ENCODE peak calls at places on chromosome 3, in nine cellular contexts. K is colonic mucosa; U is left ventricle myocardium inferior; P is neural progenitor cell; S is SJSA1; F is WERI-Rb-1; J is CD8-positive, alpha-beta memory T cell; Z is mammary epithelial cell; I is caudate nucleus. E is an unnamed sample.

GRCh38 chr3:23115171-23115877 is 87.8 kb upstream of the UBE2E2 start:
- DNase-seq in F (no peak), P (no peak), U (no peak), I (no peak), K (no peak), S (no peak), J (no peak), Z (no peak), E (no peak)

GRCh38 chr3:157938154-157938774 is 168.0 kb downstream of the SHOX2 start:
- DNase-seq in I (no peak), F (no peak), U (no peak), Z (peak; percentile 40), K (no peak), S (no peak), P (no peak), J (no peak), E (no peak)

GRCh38 chr3:188937389-188937788 is 234.4 kb upstream of the TPRG1 start:
- DNase-seq in I (no peak), K (no peak), F (no peak), U (no peak), Z (no peak), P (no peak), J (no peak), S (peak; percentile 59), E (peak; percentile 86)

GRCh38 chr3:132569153-132569552 is 27.9 kb upstream of the ACKR4 start:
- DNase-seq in P (no peak), Z (no peak), U (no peak), I (no peak), J (no peak), F (no peak), K (no peak), S (no peak), E (no peak)

GRCh38 chr3:53688989-53689388 is 157.2 kb downstream of the CHDH start:
- DNase-seq in J (no peak), S (no peak), F (no peak), K (no peak), P (no peak), U (no peak), Z (no peak), I (no peak), E (no peak)

GRCh38 chr3:43503067-43503728 is 118.6 kb downstream of the ANO10 start:
- DNase-seq in J (no peak), K (no peak), I (no peak), U (no peak), S (peak; percentile 5), P (peak; percentile 31), F (no peak), Z (no peak), E (peak; percentile 34)

GRCh38 chr3:32470362-32470761 is 32.3 kb downstream of the CMTM6 start:
- DNase-seq in F (no peak), U (no peak), J (no peak), I (no peak), Z (no peak), K (no peak), S (peak; percentile 19), P (no peak), E (no peak)

GRCh38 chr3:114179575-114179974 is 723 bp upstream of the DRD3 start:
- DNase-seq in J (peak; percentile 46), S (no peak), I (no peak), U (no peak), K (no peak), P (peak; percentile 39), F (peak; percentile 17), Z (peak; percentile 42), E (peak; percentile 72)

GRCh38 chr3:50205719-50206276 is 727 bp downstream of the SLC38A3 start:
- DNase-seq in S (no peak), J (no peak), K (no peak), Z (no peak), U (peak; percentile 57), F (peak; percentile 89), P (peak; percentile 80), I (peak; percentile 33), E (peak; percentile 80)

GRCh38 chr3:189580190-189580589 is 51.0 kb upstream of the TP63 start:
- DNase-seq in K (no peak), P (no peak), J (no peak), I (no peak), S (no peak), Z (no peak), F (no peak), U (no peak), E (no peak)

GRCh38 chr3:64264491-64265109 is 39.3 kb upstream of the PRICKLE2 start:
- DNase-seq in F (no peak), J (no peak), I (no peak), K (no peak), S (no peak), P (no peak), U (no peak), Z (no peak), E (no peak)

GRCh38 chr3:125431391-125431790 is 56.3 kb upstream of the ZNF148 start:
- DNase-seq in I (no peak), P (no peak), S (no peak), J (no peak), K (no peak), F (no peak), U (no peak), Z (no peak), E (no peak)

GRCh38 chr3:38147434-38147833 is 9.0 kb downstream of the MYD88 start:
- DNase-seq in Z (no peak), K (no peak), I (no peak), P (no peak), J (no peak), U (no peak), F (no peak), S (no peak), E (no peak)

GRCh38 chr3:37892917-37893595 is 31.4 kb downstream of the CTDSPL start:
- DNase-seq in S (no peak), F (no peak), Z (no peak), I (no peak), P (no peak), K (no peak), U (peak; percentile 62), J (no peak), E (no peak)

GRCh38 chr3:28218917-28219198 is 22.6 kb upstream of the CMC1 start:
- DNase-seq in K (no peak), S (no peak), Z (no peak), P (no peak), U (no peak), I (no peak), F (no peak), J (no peak), E (no peak)

GRCh38 chr3:123799544-123800351 is 84.4 kb downstream of the MYLK start:
- DNase-seq in I (no peak), U (no peak), P (peak; percentile 89), K (peak; percentile 73), F (peak; percentile 66), Z (peak; percentile 94), J (no peak), S (no peak), E (peak; percentile 27)

GRCh38 chr3:187973977-187974856 is 179.7 kb upstream of the LPP start:
- DNase-seq in J (no peak), Z (no peak), U (no peak), P (no peak), S (no peak), I (no peak), F (no peak), K (no peak), E (no peak)

GRCh38 chr3:99883693-99884092 is 66.0 kb downstream of the CMSS1 start:
- DNase-seq in K (no peak), S (no peak), U (no peak), I (no peak), Z (no peak), P (no peak), F (no peak), J (no peak), E (no peak)

GRCh38 chr3:99885085-99885484 is 67.4 kb downstream of the CMSS1 start:
- DNase-seq in I (no peak), P (no peak), Z (no peak), J (no peak), S (no peak), F (no peak), K (no peak), U (no peak), E (no peak)

GRCh38 chr3:99883138-99883461 is 65.4 kb downstream of the CMSS1 start:
- DNase-seq in F (no peak), U (no peak), P (no peak), S (no peak), K (no peak), J (no peak), Z (no peak), I (no peak), E (no peak)

GRCh38 chr3:99885851-99886250 is 68.2 kb downstream of the CMSS1 start:
- DNase-seq in P (no peak), Z (no peak), J (no peak), I (no peak), U (no peak), K (no peak), F (no peak), S (no peak), E (peak; percentile 63)

GRCh38 chr3:99884484-99884883 is 66.8 kb downstream of the CMSS1 start:
- DNase-seq in P (no peak), U (no peak), K (no peak), F (no peak), J (no peak), I (no peak), S (no peak), Z (no peak), E (peak; percentile 53)
- H3K27ac ChIP-seq in P (no peak overlapping the region), U (peak overlapping the region; percentile 91), K (no peak overlapping the region), F (no peak overlapping the region), J (no peak overlapping the region), I (no peak overlapping the region), S (no peak overlapping the region), Z (no peak overlapping the region), E (no peak overlapping the region)

GRCh38 chr3:197125601-197126000 is 96.0 kb upstream of the MELTF start:
- DNase-seq in I (no peak), F (no peak), Z (peak; percentile 84), U (no peak), P (no peak), K (no peak), J (no peak), S (no peak), E (no peak)
- H3K27ac ChIP-seq in I (no peak overlapping the region), F (no peak overlapping the region), Z (no peak overlapping the region), U (no peak overlapping the region), P (no peak overlapping the region), K (no peak overlapping the region), J (no peak overlapping the region), S (no peak overlapping the region), E (no peak overlapping the region)

GRCh38 chr3:71536376-71536965 is 47.1 kb downstream of the FOXP1 start:
- DNase-seq in I (no peak), J (no peak), P (no peak), S (peak; percentile 54), Z (peak; percentile 51), F (no peak), K (no peak), U (no peak), E (no peak)
- H3K27ac ChIP-seq in I (no peak overlapping the region), J (no peak overlapping the region), P (no peak overlapping the region), S (peak overlapping the region; percentile 45), Z (peak overlapping the region; percentile 35), F (no peak overlapping the region), K (no peak overlapping the region), U (no peak overlapping the region), E (no peak overlapping the region)

DNA sequence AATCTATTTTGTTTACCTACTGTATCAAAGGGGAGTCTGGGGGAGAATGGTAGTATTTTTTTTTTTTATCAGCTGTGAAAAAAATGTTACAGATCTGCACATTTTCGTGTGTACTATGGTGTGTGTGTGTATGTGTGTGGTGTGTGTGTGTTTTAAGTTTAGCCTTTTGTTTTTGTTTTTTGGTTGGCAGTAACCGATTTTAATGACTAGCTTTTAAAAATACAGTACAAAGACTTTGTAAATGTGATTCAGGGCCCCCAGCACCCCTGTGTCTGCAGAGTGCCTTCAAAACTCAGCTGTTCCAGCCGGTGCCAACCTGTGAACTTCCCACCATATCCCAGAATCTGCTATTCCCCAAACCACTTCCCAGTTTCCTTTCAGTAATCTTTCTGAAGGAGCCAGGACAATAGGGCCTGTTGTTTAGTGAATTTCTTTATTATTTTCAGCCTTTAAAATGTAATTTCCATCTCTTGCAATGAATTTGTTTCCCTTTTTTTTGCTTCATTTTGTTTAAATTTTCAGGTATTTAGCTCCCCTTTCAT is 2.1 kb downstream of the RAP2B start:
- DNase-seq in I (no peak), U (no peak), P (peak; percentile 6), F (no peak), J (no peak), S (no peak), Z (peak; percentile 46), K (no peak), E (no peak)
- H3K27ac ChIP-seq in I (no peak overlapping the region), U (peak overlapping the region; percentile 94), P (no peak overlapping the region), F (no peak overlapping the region), J (peak overlapping the region; percentile 73), S (no peak overlapping the region), Z (peak overlapping the region; percentile 95), K (peak overlapping the region; percentile 97), E (no peak overlapping the region)

E was measured in mesendoderm.